ENCODE peak calls at places on chromosome 21, in nine cellular contexts. Z is H7; S is HCT116; X is MM.1S; R is dorsolateral prefrontal cortex; K is heart right ventricle; T is right cardiac atrium; E is A673; J is CD8-positive, alpha-beta memory T cell. B is an unnamed sample.

GRCh38 chr21:37370152-37371040 is 3.8 kb downstream of the DYRK1A start:
- DNase-seq in R (no peak), E (peak; percentile 50), J (no peak), S (no peak), Z (no peak), X (peak; percentile 85), K (no peak), T (no peak), B (no peak)

GRCh38 chr21:33755354-33755753 is 113.1 kb downstream of the ITSN1 start:
- DNase-seq in Z (no peak), R (no peak), E (no peak), J (no peak), K (no peak), X (no peak), S (no peak), T (no peak), B (no peak)

GRCh38 chr21:19908386-19908785 is 1089.8 kb upstream of the NCAM2 start:
- DNase-seq in X (no peak), T (no peak), E (no peak), K (no peak), Z (no peak), S (no peak), R (no peak), J (no peak), B (no peak)

GRCh38 chr21:31457675-31458074 is 113.6 kb upstream of the TIAM1 start:
- DNase-seq in J (no peak), K (no peak), X (peak; percentile 16), E (no peak), T (no peak), Z (peak; percentile 68), R (no peak), S (no peak), B (no peak)

GRCh38 chr21:29360799-29361765 is 62.4 kb downstream of the BACH1 start:
- DNase-seq in Z (no peak), T (no peak), K (no peak), J (no peak), E (no peak), S (no peak), X (no peak), R (peak; percentile 28), B (no peak)

GRCh38 chr21:14620152-14620551 is 74.0 kb upstream of the SAMSN1 start:
- DNase-seq in E (no peak), Z (no peak), R (no peak), K (no peak), J (no peak), T (no peak), X (peak; percentile 13), S (no peak), B (no peak)

GRCh38 chr21:37873655-37874054 is 42.6 kb downstream of the KCNJ6 start:
- DNase-seq in Z (peak; percentile 35), X (no peak), S (no peak), E (no peak), J (no peak), T (no peak), K (no peak), R (no peak), B (no peak)

GRCh38 chr21:41521489-41522027 is 13.6 kb upstream of the TMPRSS2 start:
- DNase-seq in Z (no peak), K (no peak), J (no peak), R (no peak), X (no peak), S (no peak), T (no peak), E (no peak), B (no peak)

GRCh38 chr21:16002872-16003466 is 273.2 kb downstream of the USP25 start:
- DNase-seq in K (no peak), S (no peak), J (no peak), Z (no peak), R (no peak), X (no peak), T (no peak), E (peak; percentile 21), B (no peak)

GRCh38 chr21:31670065-31670464 is 10.6 kb downstream of the SOD1 start:
- DNase-seq in T (no peak), S (no peak), X (no peak), K (no peak), R (no peak), J (no peak), Z (no peak), E (no peak), B (no peak)

GRCh38 chr21:44611551-44611950 is 328 bp upstream of the KRTAP10-8 start:
- DNase-seq in X (no peak), E (no peak), K (no peak), S (no peak), R (no peak), Z (no peak), T (no peak), J (no peak), B (no peak)

GRCh38 chr21:36704281-36704957 is 5.5 kb downstream of the SIM2 start:
- DNase-seq in K (no peak), J (no peak), Z (peak; percentile 80), R (no peak), S (no peak), X (no peak), T (no peak), E (no peak), B (peak; percentile 9)

GRCh38 chr21:39712976-39713375 is 32.0 kb upstream of the IGSF5 start:
- DNase-seq in S (no peak), T (no peak), R (no peak), J (no peak), K (no peak), Z (no peak), E (no peak), X (no peak), B (no peak)

GRCh38 chr21:39713905-39714304 is 31.1 kb upstream of the IGSF5 start:
- DNase-seq in T (no peak), R (no peak), X (no peak), S (no peak), K (peak; percentile 4), Z (no peak), E (no peak), J (no peak), B (no peak)

GRCh38 chr21:39714331-39714730 is 30.7 kb upstream of the IGSF5 start:
- DNase-seq in T (no peak), Z (no peak), E (no peak), S (no peak), J (no peak), R (no peak), K (no peak), X (no peak), B (no peak)

GRCh38 chr21:39707316-39707715 is 37.7 kb upstream of the IGSF5 start:
- DNase-seq in Z (no peak), R (no peak), K (no peak), X (no peak), E (no peak), J (no peak), S (no peak), T (no peak), B (no peak)

DNA sequence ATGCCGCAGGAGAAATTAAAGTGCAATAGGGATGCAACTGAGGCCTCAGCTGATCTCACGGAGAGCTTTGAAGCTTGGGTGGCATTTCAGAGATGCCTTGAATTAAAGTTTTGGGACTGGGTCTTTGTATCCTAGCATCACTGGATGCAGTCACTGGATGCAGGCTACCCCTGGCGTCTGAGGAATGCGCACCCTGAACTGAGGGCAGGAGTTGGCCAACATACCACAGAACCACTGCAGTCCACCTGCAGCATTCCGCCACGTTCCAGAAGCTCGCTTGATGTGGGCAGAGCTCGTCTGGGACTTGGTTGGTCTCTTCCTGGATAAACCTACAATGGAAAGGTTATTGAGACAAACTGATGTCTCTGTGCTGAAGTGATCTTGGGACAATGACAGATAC is 34.1 kb upstream of the IGSF5 start:
- DNase-seq in K (no peak), R (no peak), T (no peak), S (no peak), Z (no peak), X (no peak), E (no peak), J (no peak), B (no peak)
- H3K4me3 ChIP-seq in K (no peak overlapping the region), R (no peak overlapping the region), T (no peak overlapping the region), S (no peak overlapping the region), Z (no peak overlapping the region), X (no peak overlapping the region), E (no peak overlapping the region), J (no peak overlapping the region), B (no peak overlapping the region)

GRCh38 chr21:42623684-42624083 is 29.7 kb upstream of the PDE9A start:
- DNase-seq in X (no peak), S (no peak), E (no peak), J (no peak), R (no peak), Z (no peak), K (no peak), T (no peak), B (no peak)

GRCh38 chr21:42624095-42624830 is 29.2 kb upstream of the PDE9A start:
- DNase-seq in J (no peak), K (no peak), E (no peak), T (no peak), Z (no peak), R (peak; percentile 8), X (no peak), S (no peak), B (no peak)

GRCh38 chr21:42626171-42626570 is 27.2 kb upstream of the PDE9A start:
- DNase-seq in E (no peak), T (no peak), X (no peak), K (no peak), J (no peak), S (no peak), R (peak; percentile 0), Z (no peak), B (no peak)

GRCh38 chr21:42622284-42622683 is 31.1 kb upstream of the PDE9A start:
- DNase-seq in R (no peak), K (no peak), T (no peak), E (no peak), X (no peak), S (no peak), J (no peak), Z (no peak), B (no peak)

GRCh38 chr21:42624936-42625335 is 28.5 kb upstream of the PDE9A start:
- DNase-seq in K (no peak), T (no peak), R (no peak), S (no peak), X (no peak), E (no peak), J (no peak), Z (no peak), B (no peak)
- H3K27me3 ChIP-seq in K (peaks cover 41% of the 10 kb centered on the region), T (no peaks in the 10 kb centered on the region), R (peaks cover 6% of the 10 kb centered on the region), S (peaks cover under 1% of the 10 kb centered on the region), X (peaks cover 91% of the 10 kb centered on the region), E (no peaks in the 10 kb centered on the region), J (no peaks in the 10 kb centered on the region), Z (no peaks in the 10 kb centered on the region), B (peaks cover 9% of the 10 kb centered on the region)

DNA sequence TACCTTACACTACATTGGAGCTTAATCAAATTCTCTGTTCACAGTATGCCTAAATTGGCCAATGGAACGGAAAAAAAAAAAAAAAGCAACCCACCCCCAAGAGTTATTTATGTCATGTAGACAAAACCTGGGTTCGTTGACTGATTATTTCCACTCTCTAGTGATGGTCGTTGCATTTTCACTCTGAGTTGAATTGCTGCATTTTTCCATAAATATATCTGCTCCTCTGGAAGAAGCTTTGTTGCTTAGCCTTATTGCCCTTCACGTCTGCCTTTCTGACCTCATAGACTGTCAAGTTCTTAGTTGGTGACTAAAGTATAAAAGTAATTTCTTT is 90.2 kb upstream of the RUNX1 start:
- DNase-seq in R (no peak), S (no peak), T (no peak), J (no peak), K (no peak), E (no peak), X (no peak), Z (no peak), B (no peak)
- H3K4me3 ChIP-seq in R (no peak overlapping the region), S (no peak overlapping the region), T (no peak overlapping the region), J (peak overlapping the region; percentile 20), K (no peak overlapping the region), E (no peak overlapping the region), X (no peak overlapping the region), Z (no peak overlapping the region), B (no peak overlapping the region)

GRCh38 chr21:25496825-25497482 is 110.3 kb downstream of the MRPL39 start:
- DNase-seq in S (no peak), J (no peak), R (no peak), X (no peak), E (no peak), Z (no peak), K (no peak), T (no peak), B (no peak)
- H3K27me3 ChIP-seq in S (no peaks in the 10 kb centered on the region), J (no peaks in the 10 kb centered on the region), R (no peaks in the 10 kb centered on the region), X (no peaks in the 10 kb centered on the region), E (no peaks in the 10 kb centered on the region), Z (no peaks in the 10 kb centered on the region), K (no peaks in the 10 kb centered on the region), T (no peaks in the 10 kb centered on the region), B (no peaks in the 10 kb centered on the region)

B was measured in adrenal gland.